ENCODE peak calls at places on chromosome 3, in eight cellular contexts. L is breast epithelium, S is HL-60, Y is transverse colon, E is GM23338, J is esophagus muscularis mucosa, H is upper lobe of left lung, R is GM12878. U is an unnamed sample.

GRCh38 chr3:171427771-171428320 is 32.4 kb downstream of the TNIK start:
- DNase-seq in L (no peak), S (no peak), Y (no peak), E (peak; percentile 39), J (no peak), H (no peak), R (no peak), U (no peak)

GRCh38 chr3:70973558-70973957 is 610.0 kb downstream of the FOXP1 start:
- DNase-seq in L (no peak), S (no peak), Y (no peak), E (no peak), J (no peak), H (no peak), R (no peak), U (no peak)

GRCh38 chr3:185070491-185071335 is 82.1 kb downstream of the C3orf70 start:
- DNase-seq in L (no peak), S (no peak), Y (peak; percentile 72), E (peak; percentile 73), J (no peak), H (no peak), R (no peak), U (no peak)

GRCh38 chr3:43389388-43390254 is 103.3 kb downstream of the SNRK start:
- DNase-seq in L (no peak), S (peak; percentile 86), Y (peak; percentile 47), E (no peak), J (peak; percentile 92), H (peak; percentile 83), R (peak; percentile 19), U (no peak)

GRCh38 chr3:31157893-31158620 is 263.6 kb upstream of the GADL1 start:
- DNase-seq in L (no peak), S (no peak), Y (no peak), E (no peak), J (no peak), H (no peak), R (no peak), U (no peak)

GRCh38 chr3:189721873-189722665 is 90.9 kb downstream of the TP63 start:
- DNase-seq in L (no peak), S (no peak), Y (no peak), E (no peak), J (no peak), H (no peak), R (no peak), U (no peak)

GRCh38 chr3:12618426-12618825 is 45.5 kb downstream of the RAF1 start:
- DNase-seq in L (no peak), S (no peak), Y (no peak), E (no peak), J (no peak), H (no peak), R (no peak), U (no peak)

GRCh38 chr3:68007621-68008226 is 353.3 kb upstream of the SUCLG2 start:
- DNase-seq in L (no peak), S (no peak), Y (no peak), E (peak; percentile 71), J (no peak), H (no peak), R (no peak), U (no peak)

GRCh38 chr3:123071146-123071545 is 4.3 kb downstream of the PDIA5 start:
- DNase-seq in L (no peak), S (peak; percentile 35), Y (no peak), E (peak; percentile 75), J (no peak), H (no peak), R (no peak), U (no peak)

GRCh38 chr3:141071681-141072260 is 20.6 kb downstream of the SPSB4 start:
- DNase-seq in L (no peak), S (no peak), Y (no peak), E (no peak), J (no peak), H (no peak), R (no peak), U (peak; percentile 62)

GRCh38 chr3:71857926-71858325 is 73.0 kb upstream of the PROK2 start:
- DNase-seq in L (no peak), S (no peak), Y (no peak), E (no peak), J (no peak), H (no peak), R (no peak), U (no peak)

GRCh38 chr3:197580253-197580691 is 24.5 kb upstream of the BDH1 start:
- DNase-seq in L (no peak), S (no peak), Y (no peak), E (peak; percentile 85), J (no peak), H (no peak), R (no peak), U (no peak)

DNA sequence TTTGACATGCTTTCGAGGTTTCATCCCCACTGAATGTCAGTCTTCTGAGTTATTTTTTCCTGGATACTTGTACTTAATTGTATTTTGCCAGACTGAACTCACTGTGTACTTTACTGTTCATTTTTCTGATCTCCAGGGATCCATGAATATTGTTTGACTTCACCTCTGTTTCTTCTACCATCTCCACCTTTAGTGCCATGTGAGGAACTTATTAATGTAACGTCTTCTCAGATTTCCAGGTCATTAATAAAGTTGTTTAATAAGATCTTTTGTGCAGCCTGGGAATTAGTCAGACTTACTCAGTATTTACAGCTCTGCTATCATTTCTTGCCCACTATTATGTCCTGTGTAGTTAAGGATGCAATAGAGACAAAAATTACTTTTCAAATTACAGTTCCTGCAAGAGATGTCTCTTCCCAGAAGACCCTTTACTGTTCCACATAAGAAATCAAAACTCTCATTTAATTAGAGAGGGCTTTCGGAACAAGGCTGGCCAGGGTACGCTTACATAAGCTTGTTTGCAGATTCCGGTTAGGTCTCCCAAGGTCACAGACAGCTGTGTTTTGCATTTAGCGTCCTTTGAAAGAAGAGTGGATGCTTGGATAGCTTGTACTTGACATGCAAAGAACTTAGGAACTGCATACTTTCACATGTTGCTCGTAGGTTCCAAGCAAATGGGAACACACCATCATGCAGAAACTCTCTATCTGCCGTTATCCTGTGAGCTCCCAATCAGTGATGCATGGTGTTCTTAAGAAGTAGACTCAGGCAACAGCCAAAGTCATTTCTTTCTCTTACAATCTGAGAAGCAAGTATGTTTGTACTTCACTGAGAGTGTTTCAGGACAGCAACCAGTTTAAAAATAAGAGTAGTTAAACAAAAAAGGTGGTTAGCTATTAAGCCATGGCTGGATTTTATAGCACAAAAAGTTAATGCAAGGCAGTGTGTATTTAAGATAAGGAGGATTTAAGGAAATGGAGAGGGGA is 37.5 kb downstream of the FILIP1L start:
- DNase-seq in L (no peak), S (no peak), Y (no peak), E (no peak), J (no peak), H (no peak), R (no peak), U (no peak)
- TF ChIP-seq POLR2AphosphoS5 in L (no peak), S (no peak), Y (no peak), E (no peak), J (no peak), H (no peak), R (no peak), U (no peak)

DNA sequence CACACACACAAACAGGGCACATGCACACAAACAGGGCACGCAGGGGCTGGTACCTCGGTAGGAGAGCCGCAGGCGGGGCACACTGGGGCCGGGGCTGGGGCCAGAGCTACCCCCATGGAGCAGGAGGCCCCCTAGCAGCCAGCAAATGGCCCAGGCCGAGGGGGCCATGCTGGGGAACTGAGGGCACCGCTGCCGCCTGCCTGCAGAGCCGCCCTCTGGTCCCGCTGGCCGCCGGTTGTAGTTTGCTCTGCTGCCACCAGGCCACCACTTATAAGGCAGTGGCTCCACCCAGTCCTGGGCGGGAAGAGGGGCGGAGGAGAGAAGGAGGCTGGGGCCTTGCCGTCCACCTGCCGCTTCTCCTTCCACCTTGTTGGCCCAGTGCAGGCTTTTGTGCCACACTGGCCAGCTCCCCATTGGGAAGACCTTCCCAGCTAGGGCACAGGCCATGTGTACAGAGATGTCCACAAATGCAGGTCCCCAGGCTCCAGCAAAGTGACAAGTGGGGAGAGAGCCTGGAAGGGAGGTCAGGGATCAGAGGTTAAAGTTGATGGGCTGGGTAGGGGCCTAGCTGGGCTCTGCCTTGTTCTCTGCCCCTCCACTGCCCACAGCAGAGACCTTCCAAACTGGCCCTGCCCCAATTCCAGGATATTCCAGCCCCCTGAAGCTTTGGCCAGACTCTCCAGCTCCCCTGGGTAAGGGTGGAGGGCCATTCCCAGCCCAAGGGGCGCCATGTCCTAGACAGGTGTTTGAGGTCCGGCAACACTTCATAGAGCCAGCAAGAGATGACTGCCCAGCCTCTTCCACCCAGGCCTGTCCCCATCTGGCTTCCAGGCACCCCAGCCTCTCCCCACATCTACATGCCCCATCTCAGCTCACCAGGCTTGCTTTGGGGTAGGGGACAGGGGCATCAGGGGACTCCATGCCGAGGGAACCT is at the start of gene SEMA3G:
- DNase-seq in L (peak; percentile 83), S (peak; percentile 87), Y (peak; percentile 87), E (peak; percentile 93), J (peak; percentile 94), H (peak; percentile 90), R (no peak), U (peak; percentile 81)
- H3K4me3 ChIP-seq in L (peak within 1 kb of the TSS; percentile 39), S (peak within 1 kb of the TSS; percentile 50), Y (no peak within 1 kb of the TSS), E (peak within 1 kb of the TSS; percentile 26), J (peak within 1 kb of the TSS; percentile 50), H (peak within 1 kb of the TSS; percentile 58), R (no peak within 1 kb of the TSS), U (peak within 1 kb of the TSS; percentile 21)

GRCh38 chr3:49911124-49911420 is 7.4 kb upstream of the MST1R start:
- DNase-seq in L (no peak), S (no peak), Y (no peak), E (no peak), J (no peak), H (no peak), R (no peak), U (no peak)

GRCh38 chr3:49908378-49909199 is 4.9 kb upstream of the MST1R start:
- DNase-seq in L (no peak), S (no peak), Y (no peak), E (no peak), J (no peak), H (no peak), R (no peak), U (no peak)

GRCh38 chr3:49911611-49912010 is 7.9 kb upstream of the MST1R start:
- DNase-seq in L (no peak), S (no peak), Y (no peak), E (no peak), J (no peak), H (no peak), R (no peak), U (no peak)

GRCh38 chr3:49912787-49913375 is 9.2 kb upstream of the MST1R start:
- DNase-seq in L (no peak), S (no peak), Y (no peak), E (no peak), J (no peak), H (no peak), R (no peak), U (no peak)

GRCh38 chr3:49910409-49911123 is 6.9 kb upstream of the MST1R start:
- DNase-seq in L (no peak), S (no peak), Y (no peak), E (peak; percentile 90), J (no peak), H (no peak), R (no peak), U (no peak)
- TF ChIP-seq POLR2AphosphoS5 in L (no peak), S (no peak), Y (no peak), E (no peak), J (no peak), H (no peak), R (no peak), U (no peak)

DNA sequence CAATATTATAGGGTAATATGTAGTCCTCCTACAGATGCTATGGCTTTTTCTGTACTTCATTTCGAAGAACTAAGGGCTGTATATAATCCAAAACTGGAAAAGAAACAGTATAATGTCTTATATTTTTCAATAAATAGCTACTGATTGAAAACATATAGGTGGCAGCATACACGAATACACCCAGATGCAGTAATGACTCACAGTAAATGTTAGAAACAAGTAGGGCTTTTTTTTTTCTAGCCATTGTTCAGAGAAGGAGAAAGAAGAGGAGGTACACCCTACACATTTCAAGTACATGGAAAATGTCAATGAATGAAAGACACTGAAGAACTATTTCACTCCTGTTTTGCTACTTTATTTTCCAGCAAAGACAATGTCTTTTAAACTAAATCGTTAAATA is 9.4 kb downstream of the DAZL start:
- DNase-seq in L (no peak), S (no peak), Y (no peak), E (no peak), J (no peak), H (no peak), R (no peak), U (no peak)
- H3K4me3 ChIP-seq in L (no peak overlapping the region), S (no peak overlapping the region), Y (no peak overlapping the region), E (no peak overlapping the region), J (no peak overlapping the region), H (no peak overlapping the region), R (no peak overlapping the region), U (no peak overlapping the region)

U was measured in sigmoid colon.